ENCODE peak calls at places on chromosomes 5 and 9, in six cellular contexts. W is esophagus muscularis mucosa, Q is adrenal gland, R is A549, K is esophagus squamous epithelium, D is H1. C is an unnamed sample.
A peak's percentile ranks its signal among the peaks of the same experiment; 100 is the strongest.

GRCh38 chr5:141814064-141814982 is 63.9 kb downstream of the PCDH1 start:
- DNase-seq in W (no peak), Q (peak; percentile 48), R (peak; percentile 55), K (no peak), D (no peak), C (peak; percentile 64)

GRCh38 chr5:83220331-83220730 is 143.0 kb downstream of the XRCC4 start:
- DNase-seq in W (no peak), Q (no peak), R (no peak), K (no peak), D (no peak), C (no peak)

GRCh38 chr5:68071731-68072130 is 143.8 kb upstream of the PIK3R1 start:
- DNase-seq in W (no peak), Q (no peak), R (no peak), K (no peak), D (no peak), C (no peak)

GRCh38 chr9:35051069-35051967 is 21.1 kb downstream of the VCP start:
- DNase-seq in W (no peak), Q (peak; percentile 72), R (peak; percentile 52), K (no peak), D (no peak), C (peak; percentile 41)

GRCh38 chr9:35712762-35713400 is 19.1 kb downstream of the TLN1 start:
- DNase-seq in W (no peak), Q (no peak), R (no peak), K (no peak), D (no peak), C (no peak)

GRCh38 chr9:100577776-100578448 is at the start of gene CAVIN4:
- DNase-seq in W (no peak), Q (no peak), R (no peak), K (no peak), D (no peak), C (no peak)

GRCh38 chr5:54018438-54018837 is 291.9 kb downstream of the ARL15 start:
- DNase-seq in W (no peak), Q (no peak), R (no peak), K (no peak), D (peak; percentile 73), C (no peak)

GRCh38 chr5:157352756-157353340 is 86.9 kb downstream of the CYFIP2 start:
- DNase-seq in W (no peak), Q (no peak), R (no peak), K (no peak), D (no peak), C (no peak)

GRCh38 chr5:154421868-154422267 is 23.9 kb upstream of the SAP30L start:
- DNase-seq in W (peak; percentile 24), Q (no peak), R (peak; percentile 37), K (no peak), D (no peak), C (no peak)

GRCh38 chr9:129490583-129491485 is 130.1 kb downstream of the C9orf50 start:
- DNase-seq in W (no peak), Q (peak; percentile 60), R (peak; percentile 64), K (no peak), D (no peak), C (no peak)
- TF ChIP-seq POLR2A in W (peak; percentile 20), Q (no peak), R (no peak), K (no peak), D (no peak), C (no peak)

DNA sequence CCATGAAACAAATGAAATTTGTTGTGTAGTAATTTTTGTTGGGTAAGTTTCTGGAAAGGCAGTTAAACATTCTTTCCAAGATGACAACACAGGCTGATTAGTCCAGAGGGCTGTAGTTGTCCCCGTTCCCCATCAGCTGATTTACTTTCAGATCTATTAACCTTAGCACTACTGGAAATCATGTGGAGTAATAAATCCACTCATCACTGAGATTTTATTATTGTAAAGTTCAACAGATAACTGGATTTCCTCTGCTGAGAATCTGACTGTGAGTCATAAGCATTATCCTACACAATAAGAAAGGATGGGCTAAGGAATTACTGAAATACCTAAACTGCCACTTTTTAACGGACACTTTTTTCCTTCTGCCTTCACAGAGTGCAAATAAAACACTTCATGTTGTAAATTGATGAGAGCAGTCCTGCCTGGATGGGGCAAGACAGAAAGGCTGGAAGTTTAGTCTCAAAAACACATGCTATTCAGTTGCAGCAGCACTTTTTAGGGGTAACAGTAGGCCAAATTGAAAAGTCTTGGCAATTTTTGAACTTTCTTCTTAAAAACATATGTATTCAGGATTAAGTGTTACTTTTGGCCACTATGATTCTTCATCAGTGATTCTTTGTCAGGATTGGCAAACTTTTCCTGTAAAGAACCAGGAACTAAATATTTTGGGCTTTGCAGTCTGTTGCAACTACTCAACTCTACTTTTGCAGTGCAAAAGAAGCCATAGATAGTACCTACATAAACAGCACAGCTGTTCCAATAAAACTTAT is 7.1 kb downstream of the STOM start:
- DNase-seq in W (no peak), Q (no peak), R (peak; percentile 48), K (no peak), D (no peak), C (no peak)
- TF ChIP-seq POLR2A in W (no peak), Q (no peak), R (no peak), K (no peak), D (no peak), C (no peak)

GRCh38 chr9:128067898-128068655 is at the start of gene SLC25A25:
- DNase-seq in W (peak; percentile 100), Q (peak; percentile 100), R (peak; percentile 99), K (peak; percentile 98), D (peak; percentile 98), C (peak; percentile 100)
- TF ChIP-seq POLR2A in W (peak; percentile 33), Q (peak; percentile 94), R (peak; percentile 70), K (no peak), D (no peak), C (peak; percentile 22)

GRCh38 chr9:128892223-128892892 is 10.4 kb downstream of the LRRC8A start:
- DNase-seq in W (peak; percentile 96), Q (peak; percentile 76), R (peak; percentile 70), K (peak; percentile 79), D (no peak), C (peak; percentile 89)
- TF ChIP-seq POLR2A in W (no peak), Q (no peak), R (no peak), K (no peak), D (no peak), C (peak; percentile 58)

GRCh38 chr9:1881708-1882351 is 133.3 kb upstream of the SMARCA2 start:
- DNase-seq in W (no peak), Q (no peak), R (no peak), K (no peak), D (no peak), C (no peak)

GRCh38 chr9:1878817-1879216 is 136.3 kb upstream of the SMARCA2 start:
- DNase-seq in W (no peak), Q (no peak), R (no peak), K (no peak), D (no peak), C (no peak)

GRCh38 chr9:1877951-1878350 is 137.2 kb upstream of the SMARCA2 start:
- DNase-seq in W (peak; percentile 53), Q (no peak), R (no peak), K (no peak), D (no peak), C (no peak)

GRCh38 chr9:1879501-1879900 is 135.6 kb upstream of the SMARCA2 start:
- DNase-seq in W (no peak), Q (no peak), R (no peak), K (no peak), D (no peak), C (no peak)

GRCh38 chr9:1880038-1880565 is 135.0 kb upstream of the SMARCA2 start:
- DNase-seq in W (peak; percentile 57), Q (no peak), R (no peak), K (no peak), D (no peak), C (no peak)
- TF ChIP-seq POLR2A in W (no peak), Q (no peak), R (no peak), K (no peak), D (no peak), C (no peak)

DNA sequence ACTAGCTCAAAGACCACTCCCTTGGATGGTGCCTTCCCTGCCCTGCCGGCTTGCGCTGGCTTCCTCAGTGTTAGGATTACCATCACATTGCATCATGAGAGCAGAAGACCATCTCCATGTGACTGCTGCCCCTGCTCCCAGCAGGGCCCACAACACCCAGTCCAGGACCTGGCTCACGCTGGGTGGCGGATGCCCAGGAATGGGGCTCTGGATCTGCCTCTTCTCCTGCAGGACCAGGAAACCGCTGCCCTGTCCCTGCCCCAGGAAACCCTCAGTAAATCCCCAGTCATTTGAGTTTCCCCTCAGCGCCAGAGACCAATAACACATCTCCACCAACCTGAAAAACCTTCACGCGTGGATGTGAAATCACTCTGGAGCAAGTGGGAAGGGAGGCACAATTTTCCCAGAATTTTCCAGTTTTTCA is 3.3 kb upstream of the RNF44 start:
- DNase-seq in W (no peak), Q (no peak), R (no peak), K (no peak), D (no peak), C (no peak)
- TF ChIP-seq POLR2A in W (no peak), Q (no peak), R (no peak), K (no peak), D (no peak), C (no peak)

GRCh38 chr9:128218518-128219389 is 15.6 kb downstream of the DNM1 start:
- DNase-seq in W (peak; percentile 99), Q (peak; percentile 98), R (peak; percentile 97), K (peak; percentile 52), D (peak; percentile 97), C (peak; percentile 98)
- TF ChIP-seq POLR2A in W (no peak), Q (no peak), R (no peak), K (no peak), D (peak; percentile 31), C (no peak)

GRCh38 chr5:133967715-133968056 is 739 bp downstream of the C5orf15 start:
- DNase-seq in W (no peak), Q (no peak), R (no peak), K (no peak), D (no peak), C (peak; percentile 14)

GRCh38 chr5:133967124-133967523 is 1.3 kb downstream of the C5orf15 start:
- DNase-seq in W (peak; percentile 37), Q (no peak), R (no peak), K (no peak), D (no peak), C (no peak)

GRCh38 chr5:133969654-133970324 is 1.4 kb upstream of the C5orf15 start:
- DNase-seq in W (peak; percentile 47), Q (no peak), R (peak; percentile 87), K (no peak), D (no peak), C (no peak)

GRCh38 chr5:133970325-133970671 is 1.9 kb upstream of the C5orf15 start:
- DNase-seq in W (peak; percentile 45), Q (no peak), R (no peak), K (no peak), D (no peak), C (no peak)

DNA sequence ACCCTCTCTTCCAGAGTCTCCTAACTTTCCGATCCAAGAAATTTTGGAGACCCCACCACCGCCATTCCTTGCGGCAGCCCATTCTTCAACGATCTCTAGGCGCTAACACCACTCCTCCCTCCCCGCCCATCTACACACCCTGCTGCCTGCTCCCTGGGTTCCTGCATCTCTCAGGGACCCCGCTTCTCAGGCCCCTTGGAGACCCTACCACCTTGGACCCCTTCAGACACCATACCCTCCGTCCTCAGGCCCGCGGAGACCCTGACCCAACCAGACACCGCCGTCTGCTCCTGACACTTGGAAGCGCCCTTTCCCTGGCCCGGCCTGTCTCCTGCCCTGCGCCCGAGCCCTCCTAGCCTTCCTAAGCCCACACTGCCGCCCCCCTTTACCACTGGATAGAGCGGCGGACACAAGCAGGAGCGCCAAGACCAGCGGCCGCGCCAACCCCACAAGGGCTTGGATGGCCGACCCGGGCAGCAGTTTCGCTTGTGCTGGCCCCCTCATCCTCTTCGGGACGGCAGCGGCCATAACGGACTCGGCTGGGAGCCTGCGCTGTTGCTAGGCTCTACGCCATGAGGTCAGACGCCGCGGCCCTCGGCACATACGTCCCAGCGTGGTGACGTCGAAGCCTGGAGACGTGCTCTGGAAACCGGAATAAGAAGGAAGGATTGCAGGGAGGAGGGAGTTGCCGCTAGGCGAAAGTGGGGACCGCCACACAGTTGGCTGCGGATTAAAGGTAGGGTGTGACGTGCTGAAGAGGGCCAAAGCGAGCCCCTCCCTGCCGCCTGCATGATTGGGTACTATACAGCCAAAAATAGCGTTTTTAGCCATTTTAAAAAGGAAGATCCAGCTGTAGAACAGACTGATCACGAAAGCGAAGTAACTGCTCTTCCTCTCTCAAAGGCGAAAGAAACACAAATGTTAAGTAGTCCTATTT is at the start of gene C5orf15:
- DNase-seq in W (peak; percentile 97), Q (peak; percentile 98), R (peak; percentile 97), K (peak; percentile 70), D (peak; percentile 86), C (peak; percentile 96)
- TF ChIP-seq POLR2A in W (peak; percentile 33), Q (peak; percentile 91), R (peak; percentile 76), K (peak; percentile 76), D (peak; percentile 85), C (peak; percentile 78)

C was measured in transverse colon.